ENCODE peak calls at places on chromosome X, in nine cellular contexts. Q is OCI-LY7; T is Caki2; W is NCI-H748 treated with DMSO at 0.1 percent for 48 hours; E is central memory CD4-positive, alpha-beta T cell; H is activated CD4-positive, alpha-beta T cell treated with anti-CD3 and anti-CD28 coated beads, Interleukin-2, amount 50 U/mL, for 1 hour; G is stimulated activated naive CD4-positive, alpha-beta T cell; B is adipocyte; D is lower leg skin. I is an unnamed sample.

GRCh38 chrX:872090-872489 is 241.5 kb downstream of the SHOX start:
- DNase-seq in B (no peak), W (no peak), H (no peak), D (no peak), E (no peak), G (no peak), T (no peak), Q (no peak), I (no peak)

GRCh38 chrX:5236096-5236495 is 992.6 kb downstream of the NLGN4X start:
- DNase-seq in B (no peak), D (no peak), E (no peak), T (peak; percentile 6), H (no peak), W (peak; percentile 17), G (no peak), Q (peak; percentile 11), I (peak; percentile 6)

GRCh38 chrX:23478561-23478960 is 143.9 kb downstream of the PTCHD1 start:
- DNase-seq in W (no peak), B (no peak), T (no peak), E (no peak), Q (no peak), H (no peak), D (no peak), G (no peak), I (no peak)

GRCh38 chrX:69010339-69010738 is 154.9 kb downstream of the PJA1 start:
- DNase-seq in B (no peak), W (no peak), D (no peak), E (no peak), G (no peak), Q (no peak), H (no peak), T (no peak), I (no peak)

GRCh38 chrX:141642979-141643378 is 53.5 kb downstream of the SPANXA2 start:
- DNase-seq in D (no peak), Q (no peak), T (peak; percentile 35), E (no peak), B (peak; percentile 60), H (no peak), G (no peak), W (peak; percentile 45), I (no peak)

GRCh38 chrX:82816572-82816971 is 691.5 kb upstream of the POU3F4 start:
- DNase-seq in T (peak; percentile 4), W (no peak), Q (no peak), D (no peak), G (no peak), H (no peak), E (no peak), B (no peak), I (peak; percentile 24)

GRCh38 chrX:27354021-27354420 is 109.1 kb downstream of the PPP4R3C start:
- DNase-seq in E (no peak), Q (no peak), D (no peak), B (no peak), H (no peak), T (no peak), W (no peak), G (no peak), I (no peak)

GRCh38 chrX:44105228-44105913 is 132.2 kb upstream of the NDP start:
- DNase-seq in E (no peak), G (no peak), W (no peak), B (no peak), H (no peak), T (no peak), D (no peak), Q (no peak), I (no peak)

GRCh38 chrX:130028196-130028595 is 45.8 kb downstream of the BCORL1 start:
- DNase-seq in W (no peak), G (peak; percentile 40), E (peak; percentile 8), B (peak; percentile 48), Q (peak; percentile 37), T (no peak), D (peak; percentile 15), H (peak; percentile 56), I (no peak)

GRCh38 chrX:46044486-46044885 is 500.7 kb downstream of the ZNF674 start:
- DNase-seq in T (no peak), D (no peak), H (no peak), B (peak; percentile 25), Q (no peak), G (no peak), W (no peak), E (no peak), I (no peak)

GRCh38 chrX:69029696-69030245 is 135.5 kb downstream of the PJA1 start:
- DNase-seq in T (no peak), G (no peak), E (no peak), D (no peak), Q (no peak), W (no peak), H (no peak), B (no peak), I (no peak)

GRCh38 chrX:74705269-74705668 is 90.8 kb upstream of the RLIM start:
- DNase-seq in D (no peak), E (no peak), Q (no peak), W (no peak), H (no peak), B (no peak), T (no peak), G (no peak), I (no peak)

GRCh38 chrX:78643106-78643505 is 16.0 kb downstream of the RTL3 start:
- DNase-seq in H (no peak), Q (no peak), B (no peak), T (no peak), E (no peak), W (no peak), G (no peak), D (no peak), I (no peak)

GRCh38 chrX:8284131-8284530 is 113.1 kb upstream of the VCX2 start:
- DNase-seq in Q (no peak), B (no peak), T (no peak), H (no peak), G (no peak), D (no peak), E (no peak), W (no peak), I (peak; percentile 5)

GRCh38 chrX:48493890-48494364 is 14.9 kb upstream of the PORCN start:
- DNase-seq in Q (no peak), B (peak; percentile 22), E (no peak), H (no peak), W (no peak), G (no peak), T (peak; percentile 74), D (no peak), I (no peak)

GRCh38 chrX:39811391-39811790 is 286.4 kb downstream of the BCOR start:
- DNase-seq in T (no peak), B (no peak), G (no peak), D (no peak), H (no peak), Q (no peak), E (no peak), W (no peak), I (no peak)

GRCh38 chrX:287670-288069 is 6.5 kb downstream of the PLCXD1 start:
- DNase-seq in B (no peak), Q (no peak), W (no peak), H (no peak), E (no peak), G (no peak), D (no peak), T (no peak), I (no peak)

GRCh38 chrX:110086916-110087484 is 84.1 kb downstream of the TMEM164 start:
- DNase-seq in H (no peak), B (peak; percentile 75), W (no peak), E (no peak), D (no peak), T (peak; percentile 79), Q (no peak), G (no peak), I (peak; percentile 92)

GRCh38 chrX:44731160-44731559 is 112.7 kb upstream of the DUSP21 start:
- DNase-seq in Q (no peak), B (no peak), W (no peak), E (no peak), T (no peak), G (no peak), D (no peak), H (no peak), I (no peak)

GRCh38 chrX:68823413-68824151 is 5.2 kb upstream of the EFNB1 start:
- DNase-seq in T (no peak), E (no peak), B (no peak), Q (no peak), H (no peak), W (no peak), D (no peak), G (no peak), I (no peak)

GRCh38 chrX:79096339-79096638 is 48.2 kb upstream of the GPR174 start:
- DNase-seq in G (no peak), D (no peak), H (no peak), W (no peak), E (peak; percentile 30), Q (no peak), B (no peak), T (no peak), I (no peak)

GRCh38 chrX:130247996-130248395 is 20.7 kb downstream of the ZNF280C start:
- DNase-seq in H (no peak), Q (no peak), T (no peak), B (no peak), E (no peak), D (no peak), G (no peak), W (no peak), I (no peak)

GRCh38 chrX:110322603-110323002 is 4.7 kb upstream of the AMMECR1 start:
- DNase-seq in E (no peak), B (peak; percentile 24), Q (no peak), H (no peak), W (peak; percentile 49), T (no peak), D (no peak), G (no peak), I (no peak)

GRCh38 chrX:65581661-65582339 is 47.2 kb upstream of the LAS1L start:
- DNase-seq in T (peak; percentile 33), G (peak; percentile 46), H (peak; percentile 49), B (peak; percentile 80), W (peak; percentile 58), Q (peak; percentile 63), D (peak; percentile 43), E (peak; percentile 59), I (peak; percentile 31)

GRCh38 chrX:151543706-151544105 is 19.8 kb upstream of the PASD1 start:
- DNase-seq in D (no peak), G (no peak), W (no peak), T (peak; percentile 1), E (no peak), B (no peak), H (no peak), Q (no peak), I (no peak)

I was measured in RCC 7860.